ENCODE peak calls at places on chromosome 19, in four cellular contexts. K is activated CD4-positive, CD25-positive, alpha-beta regulatory T cell treated with anti-CD3 and anti-CD28 coated beads, Interleukin-2, amount 50 U/mL, for 16 hours; L is NCI-H2081; R is lung. W is an unnamed sample.

GRCh38 chr19:1445932-1446712 is 3.8 kb upstream of the APC2 start:
- DNase-seq in R (no peak), L (peak), K (no peak), W (no peak)

GRCh38 chr19:47310819-47311218 is 1.2 kb downstream of the C5AR1 start:
- DNase-seq in K (no peak), L (no peak), R (peak), W (no peak)

GRCh38 chr19:42277821-42278809 is 9.1 kb downstream of the CIC start:
- DNase-seq in L (peak), K (no peak), R (no peak), W (no peak)

GRCh38 chr19:53868091-53868891 is 608 bp downstream of the MYADM start:
- DNase-seq in L (no peak), K (no peak), R (peak), W (no peak)

GRCh38 chr19:4034048-4035017 is 26.8 kb downstream of the PIAS4 start:
- DNase-seq in K (no peak), L (no peak), R (no peak), W (no peak)

GRCh38 chr19:8129061-8129460 is 20.3 kb downstream of the FBN3 start:
- DNase-seq in R (no peak), L (no peak), K (no peak), W (no peak)

GRCh38 chr19:57803594-57804325 is 11.0 kb downstream of the ZNF552 start:
- DNase-seq in K (no peak), L (no peak), R (no peak), W (peak)

GRCh38 chr19:3942790-3943409 is 10.0 kb downstream of the NMRK2 start:
- DNase-seq in R (no peak), L (no peak), K (no peak), W (no peak)

GRCh38 chr19:40691421-40692211 is 1.2 kb upstream of the NUMBL start:
- DNase-seq in K (no peak), R (no peak), L (no peak), W (no peak)

GRCh38 chr19:45254044-45254531 is 3.0 kb downstream of the MARK4 start:
- DNase-seq in L (no peak), R (no peak), K (no peak), W (no peak)

GRCh38 chr19:18063463-18063862 is 23.3 kb downstream of the IL12RB1 start:
- DNase-seq in K (no peak), L (no peak), R (no peak), W (no peak)

GRCh38 chr19:37977992-37978391 is 71.0 kb downstream of the SIPA1L3 start:
- DNase-seq in R (no peak), L (no peak), K (no peak), W (no peak)

W was measured in stromal cell of bone marrow.